ENCODE peak calls at places on chromosomes 13 and 19, in five cellular contexts. Q, Y, G, H and N are unnamed samples.

GRCh38 chr13:110475117-110475516 is 86.4 kb downstream of the RAB20 start:
- ATAC-seq in Q (no peak), Y (no peak), G (no peak), H (no peak), N (no peak)

GRCh38 chr19:44757735-44758505 is 9.4 kb downstream of the BCL3 start:
- ATAC-seq in Q (no peak), Y (no peak), G (no peak), H (no peak), N (peak)

GRCh38 chr19:5498817-5499535 is 43.8 kb downstream of the ZNRF4 start:
- ATAC-seq in Q (no peak), Y (no peak), G (no peak), H (no peak), N (no peak)

GRCh38 chr19:54096642-54097106 is 3.9 kb downstream of the OSCAR start:
- ATAC-seq in Q (peak), Y (peak), G (peak), H (peak), N (peak)

GRCh38 chr19:8340341-8341096 is 2.5 kb downstream of the KANK3 start:
- ATAC-seq in Q (peak), Y (peak), G (peak), H (no peak), N (peak)

GRCh38 chr13:59891053-59891452 is 272.7 kb downstream of the DIAPH3 start:
- ATAC-seq in Q (no peak), Y (no peak), G (no peak), H (no peak), N (no peak)

GRCh38 chr13:112807653-112808376 is 118.0 kb downstream of the ATP11A start:
- ATAC-seq in Q (no peak), Y (peak), G (no peak), H (peak), N (no peak)

GRCh38 chr13:94480672-94481145 is 1.2 kb upstream of the DCT start:
- ATAC-seq in Q (no peak), Y (no peak), G (no peak), H (no peak), N (peak)

GRCh38 chr19:36973844-36974195 is 57.7 kb downstream of the ZNF568 start:
- ATAC-seq in Q (no peak), Y (no peak), G (no peak), H (no peak), N (no peak)

GRCh38 chr19:10120538-10121198 is 969 bp upstream of the EIF3G start:
- ATAC-seq in Q (no peak), Y (no peak), G (no peak), H (no peak), N (peak)

GRCh38 chr13:91375119-91375729 is 23.2 kb upstream of the GPC5 start:
- ATAC-seq in Q (peak), Y (peak), G (peak), H (peak), N (no peak)

GRCh38 chr13:31859546-31859945 is 120.2 kb downstream of the RXFP2 start:
- ATAC-seq in Q (peak), Y (no peak), G (no peak), H (no peak), N (no peak)

GRCh38 chr13:81907973-81908372 is 1567.0 kb upstream of the SPRY2 start:
- ATAC-seq in Q (no peak), Y (no peak), G (no peak), H (no peak), N (no peak)

GRCh38 chr13:113096052-113096744 is 9.4 kb upstream of the F7 start:
- ATAC-seq in Q (no peak), Y (peak), G (no peak), H (no peak), N (peak)

GRCh38 chr19:54449701-54450069 is 686 bp downstream of the LENG8 start:
- ATAC-seq in Q (no peak), Y (no peak), G (peak), H (no peak), N (no peak)

GRCh38 chr13:33285420-33286124 is at the start of gene STARD13:
- ATAC-seq in Q (peak), Y (peak), G (peak), H (peak), N (peak)

GRCh38 chr13:114015608-114016295 is 41.9 kb upstream of the C13orf46 start:
- ATAC-seq in Q (no peak), Y (peak), G (no peak), H (no peak), N (peak)

GRCh38 chr13:77033717-77034302 is 6.9 kb upstream of the FBXL3 start:
- ATAC-seq in Q (no peak), Y (no peak), G (no peak), H (no peak), N (no peak)

GRCh38 chr19:19240476-19240875 is 28.7 kb downstream of the NCAN start:
- ATAC-seq in Q (no peak), Y (no peak), G (no peak), H (no peak), N (no peak)

GRCh38 chr19:56145698-56146097 is 4.6 kb downstream of the ZNF444 start:
- ATAC-seq in Q (peak), Y (no peak), G (no peak), H (no peak), N (no peak)
- TF ChIP-seq POLR2A in Q (no peak), Y (no peak), G (no peak), H (no peak), N (no peak)

GRCh38 chr19:32415246-32415645 is 9.7 kb downstream of the DPY19L3 start:
- ATAC-seq in Q (no peak), Y (no peak), G (no peak), H (no peak), N (no peak)

GRCh38 chr19:32422435-32422834 is 16.9 kb downstream of the DPY19L3 start:
- ATAC-seq in Q (peak), Y (no peak), G (no peak), H (no peak), N (no peak)

GRCh38 chr19:32421589-32422361 is 16.2 kb downstream of the DPY19L3 start:
- ATAC-seq in Q (peak), Y (no peak), G (peak), H (no peak), N (no peak)

GRCh38 chr19:32418155-32418554 is 12.6 kb downstream of the DPY19L3 start:
- ATAC-seq in Q (no peak), Y (no peak), G (no peak), H (no peak), N (no peak)

DNA sequence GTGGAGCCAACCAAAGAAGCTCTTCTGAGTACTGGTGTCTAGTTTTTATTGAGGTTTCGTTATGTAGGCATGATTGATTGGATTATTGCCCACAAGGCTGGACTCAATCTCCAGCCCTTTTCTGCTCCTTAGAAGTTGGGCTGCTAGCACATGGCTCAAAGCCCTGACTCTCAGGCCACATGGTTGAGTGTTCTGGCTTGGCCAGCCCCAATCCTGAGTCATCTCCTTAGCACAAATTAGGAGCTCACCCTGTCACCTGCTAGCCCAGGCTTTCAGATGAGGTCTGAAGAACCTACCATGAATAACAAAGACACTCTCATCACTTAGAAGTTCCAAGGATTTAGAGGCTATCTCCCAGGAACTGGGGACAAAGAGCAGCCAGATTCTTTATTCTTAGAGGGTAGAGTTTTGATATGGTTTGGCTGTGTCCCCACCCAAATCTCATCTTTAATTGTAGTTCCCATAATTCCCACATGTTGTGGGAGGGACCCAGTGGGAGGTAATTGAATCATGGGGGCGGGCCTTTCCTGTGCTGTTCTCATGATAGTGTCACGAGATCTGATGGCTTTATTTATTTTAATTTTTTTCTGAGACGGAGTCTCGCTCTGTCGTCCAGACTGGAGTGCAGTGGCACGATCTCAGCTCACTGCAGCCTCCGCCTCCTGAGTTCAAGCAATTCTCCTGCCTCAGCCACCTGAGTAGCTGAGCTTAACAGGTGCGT is 11.3 kb downstream of the DPY19L3 start:
- ATAC-seq in Q (no peak), Y (no peak), G (no peak), H (no peak), N (no peak)
- TF ChIP-seq POLR2A in Q (no peak), Y (no peak), G (no peak), H (no peak), N (no peak)

GRCh38 chr19:39846678-39847486 is 703 bp upstream of the FBL start:
- ATAC-seq in Q (no peak), Y (peak), G (peak), H (peak), N (peak)

GRCh38 chr19:39845172-39845571 is 1.0 kb downstream of the FBL start:
- ATAC-seq in Q (no peak), Y (no peak), G (no peak), H (no peak), N (no peak)

GRCh38 chr19:39845621-39846175 is 481 bp downstream of the FBL start:
- ATAC-seq in Q (peak), Y (peak), G (peak), H (peak), N (no peak)

GRCh38 chr19:39847525-39847924 is 1.3 kb upstream of the FBL start:
- ATAC-seq in Q (no peak), Y (peak), G (no peak), H (no peak), N (no peak)

DNA sequence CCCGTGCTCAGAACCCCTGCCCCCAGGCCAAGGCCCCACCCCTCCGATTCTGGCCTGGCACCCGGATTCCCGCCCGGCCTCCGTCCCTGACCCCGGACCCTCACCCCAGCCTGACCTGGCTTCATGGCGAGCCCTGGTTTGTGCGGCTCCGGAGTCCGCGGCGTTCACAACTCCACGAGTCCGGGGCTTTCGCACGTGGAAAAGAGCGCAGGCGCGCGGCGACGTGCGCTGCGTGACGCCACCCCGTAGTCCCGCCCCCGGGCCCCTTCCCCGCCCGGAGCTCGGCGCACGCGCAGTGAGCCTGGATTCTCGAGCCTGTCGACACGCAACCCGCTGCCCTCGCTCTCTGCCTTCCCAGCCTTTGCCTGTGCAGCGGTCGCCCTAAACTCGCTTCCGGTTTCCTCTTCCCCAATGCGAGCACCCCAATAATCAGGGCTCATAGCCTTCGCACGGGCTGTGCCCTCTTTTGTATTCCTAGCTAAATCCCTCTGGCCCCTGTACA is at the start of gene FBL:
- ATAC-seq in Q (peak), Y (peak), G (peak), H (peak), N (peak)
- TF ChIP-seq POLR2A in Q (peak), Y (peak), G (peak), H (peak), N (no peak)

DNA sequence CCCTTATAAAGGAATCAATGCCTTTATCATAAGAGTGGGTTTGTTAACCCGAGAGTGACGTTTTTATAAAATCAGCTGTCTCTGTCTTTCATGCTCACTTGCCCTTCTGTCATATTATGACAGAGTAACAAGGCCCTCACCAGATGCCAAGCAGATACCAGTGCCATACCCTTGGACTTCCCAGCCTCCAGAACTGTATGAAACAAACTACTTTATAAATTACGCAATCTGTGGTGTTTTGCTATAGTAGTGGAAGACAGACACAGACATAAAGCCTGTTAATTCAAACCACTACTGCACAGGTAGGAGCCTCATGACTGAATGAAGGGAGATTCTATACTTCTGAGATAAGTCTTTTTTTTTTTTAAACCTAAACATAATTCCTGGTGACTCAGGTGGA is 4.6 kb downstream of the VN1R1 start:
- ATAC-seq in Q (no peak), Y (no peak), G (no peak), H (no peak), N (no peak)
- TF ChIP-seq POLR2A in Q (no peak), Y (no peak), G (no peak), H (no peak), N (no peak)